ENCODE peak calls at places on chromosomes 7 and 10, in nine cellular contexts. G is transverse colon, L is stomach, I is endothelial cell of umbilical vein, S is HCT116, B is suprapubic skin, W is breast epithelium, K is H1, M is prostate gland. N is an unnamed sample.

GRCh38 chr7:298739-299138 is 8.8 kb downstream of the FOXL3 start:
- DNase-seq in G (no peak), L (no peak), I (no peak), S (no peak), B (no peak), W (no peak), K (no peak), M (no peak), N (no peak)

GRCh38 chr7:131346885-131347592 is 19.4 kb downstream of the MKLN1 start:
- DNase-seq in G (no peak), L (peak), I (no peak), S (no peak), B (no peak), W (no peak), K (no peak), M (peak), N (no peak)

GRCh38 chr7:27150568-27151340 is 1.6 kb downstream of the HOXA3 start:
- DNase-seq in G (peak), L (peak), I (peak), S (no peak), B (peak), W (peak), K (peak), M (peak), N (peak)

GRCh38 chr10:17232276-17232987 is 4.4 kb downstream of the VIM start:
- DNase-seq in G (no peak), L (no peak), I (peak), S (no peak), B (no peak), W (no peak), K (no peak), M (no peak), N (no peak)

GRCh38 chr7:102277901-102278300 is 8.8 kb upstream of the SH2B2 start:
- DNase-seq in G (no peak), L (no peak), I (no peak), S (no peak), B (no peak), W (no peak), K (no peak), M (no peak), N (no peak)

GRCh38 chr7:98996162-98996552 is 117.8 kb downstream of the TRRAP start:
- DNase-seq in G (no peak), L (no peak), I (no peak), S (no peak), B (peak), W (peak), K (no peak), M (no peak), N (no peak)

GRCh38 chr10:117496616-117497028 is 45.9 kb upstream of the EMX2 start:
- DNase-seq in G (peak), L (peak), I (peak), S (peak), B (peak), W (peak), K (peak), M (peak), N (peak)

GRCh38 chr7:151327022-151327421 is 14.6 kb upstream of the NUB1 start:
- DNase-seq in G (no peak), L (no peak), I (no peak), S (no peak), B (no peak), W (no peak), K (no peak), M (no peak), N (no peak)

GRCh38 chr7:36131026-36131425 is 22.0 kb upstream of the EEPD1 start:
- DNase-seq in G (no peak), L (no peak), I (no peak), S (no peak), B (no peak), W (no peak), K (no peak), M (no peak), N (no peak)

GRCh38 chr10:123669901-123670300 is 3.7 kb downstream of the GPR26 start:
- DNase-seq in G (no peak), L (no peak), I (no peak), S (no peak), B (no peak), W (no peak), K (no peak), M (no peak), N (no peak)

GRCh38 chr7:45188736-45189135 is 31.1 kb downstream of the RAMP3 start:
- DNase-seq in G (no peak), L (peak), I (no peak), S (no peak), B (no peak), W (no peak), K (no peak), M (no peak), N (no peak)

GRCh38 chr10:55374917-55375316 is 573.9 kb upstream of the PCDH15 start:
- DNase-seq in G (no peak), L (no peak), I (peak), S (no peak), B (no peak), W (no peak), K (no peak), M (no peak), N (no peak)

GRCh38 chr7:44884553-44885393 is 557 bp downstream of the PURB start:
- DNase-seq in G (peak), L (peak), I (peak), S (no peak), B (peak), W (peak), K (peak), M (peak), N (no peak)

GRCh38 chr7:110759069-110759468 is 331.9 kb upstream of the LRRN3 start:
- DNase-seq in G (no peak), L (no peak), I (no peak), S (no peak), B (no peak), W (no peak), K (no peak), M (peak), N (no peak)

GRCh38 chr10:58268946-58269831 is at the start of gene CISD1:
- DNase-seq in G (peak), L (peak), I (peak), S (peak), B (peak), W (peak), K (peak), M (peak), N (peak)

GRCh38 chr7:56086761-56087160 is 6.0 kb downstream of the PHKG1 start:
- DNase-seq in G (no peak), L (no peak), I (no peak), S (no peak), B (no peak), W (no peak), K (no peak), M (no peak), N (no peak)

GRCh38 chr10:34154371-34154770 is 660.7 kb downstream of the PARD3 start:
- DNase-seq in G (no peak), L (no peak), I (no peak), S (no peak), B (no peak), W (no peak), K (no peak), M (no peak), N (no peak)

GRCh38 chr7:66255533-66256100 is 50.5 kb downstream of the TPST1 start:
- DNase-seq in G (no peak), L (no peak), I (no peak), S (no peak), B (no peak), W (no peak), K (no peak), M (no peak), N (no peak)

GRCh38 chr7:143013897-143014296 is 13.0 kb downstream of the OR9A2 start:
- DNase-seq in G (no peak), L (no peak), I (peak), S (no peak), B (no peak), W (no peak), K (no peak), M (no peak), N (no peak)

GRCh38 chr7:77199008-77199966 is at the start of gene FGL2:
- DNase-seq in G (peak), L (peak), I (no peak), S (no peak), B (peak), W (peak), K (peak), M (peak), N (no peak)
- TF ChIP-seq POLR2A in G (peak), L (no peak), I (no peak), S (no peak), B (peak), W (no peak), K (no peak), M (peak), N (no peak)

DNA sequence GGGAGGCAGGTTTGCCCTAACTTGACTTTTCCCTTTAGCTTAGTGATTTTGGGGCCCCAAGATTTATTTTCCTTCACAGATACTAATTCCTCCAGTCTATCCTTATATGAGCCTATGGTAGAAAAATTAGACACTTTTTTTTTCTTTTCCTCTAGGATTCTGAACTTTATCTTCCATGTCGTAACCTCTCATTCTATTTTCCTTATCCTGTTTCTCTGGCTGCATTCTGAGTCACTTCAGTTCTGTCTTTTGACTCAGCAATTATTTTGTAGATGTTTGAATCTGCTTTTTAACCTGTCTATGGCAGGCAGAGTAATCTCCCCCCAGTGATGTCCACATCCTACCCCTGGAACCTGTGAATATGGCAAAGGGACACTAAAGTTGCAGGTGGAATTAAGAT is 7.1 kb upstream of the NOD1 start:
- DNase-seq in G (no peak), L (no peak), I (no peak), S (no peak), B (no peak), W (no peak), K (no peak), M (no peak), N (no peak)
- TF ChIP-seq POLR2AphosphoS5 in G (no peak), L (no peak), I (no peak), S (no peak), B (no peak), W (no peak), K (no peak), M (no peak), N (no peak)

GRCh38 chr10:97318772-97319651 is at the start of gene FRAT1:
- DNase-seq in G (peak), L (peak), I (peak), S (peak), B (peak), W (peak), K (peak), M (peak), N (peak)
- TF ChIP-seq POLR2A in G (peak), L (no peak), I (peak), S (peak), B (peak), W (peak), K (no peak), M (peak), N (no peak)

DNA sequence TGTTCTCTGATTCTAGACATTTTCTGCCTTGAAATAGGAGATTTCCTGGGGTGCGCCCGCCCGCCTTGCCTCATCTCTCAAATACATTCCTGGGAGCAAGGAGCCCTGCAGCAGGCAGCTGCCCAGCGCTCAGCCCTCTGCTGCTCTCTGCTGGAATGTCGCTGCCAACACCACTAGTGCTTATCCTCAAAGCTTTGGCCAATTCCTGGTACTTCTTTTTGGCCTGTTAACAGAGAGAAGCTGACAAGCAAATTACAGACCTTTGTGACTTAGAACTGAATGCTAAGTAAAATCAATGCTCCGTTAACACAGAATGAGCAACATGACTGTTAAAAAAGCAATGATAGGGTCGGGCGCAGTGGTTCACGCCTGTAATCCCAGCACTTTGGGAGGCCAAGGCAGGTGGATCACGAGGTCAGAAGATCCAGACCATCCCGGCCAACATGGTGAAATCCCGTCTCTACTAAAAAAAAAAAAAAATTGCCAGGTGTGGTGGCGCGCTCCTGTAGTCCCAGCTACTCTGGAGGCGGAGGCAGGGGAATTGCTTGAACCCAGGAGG is 41.9 kb upstream of the SYPL1 start:
- DNase-seq in G (peak), L (peak), I (peak), S (peak), B (peak), W (peak), K (peak), M (peak), N (peak)
- TF ChIP-seq POLR2AphosphoS5 in G (no peak), L (no peak), I (no peak), S (no peak), B (peak), W (no peak), K (no peak), M (peak), N (no peak)

DNA sequence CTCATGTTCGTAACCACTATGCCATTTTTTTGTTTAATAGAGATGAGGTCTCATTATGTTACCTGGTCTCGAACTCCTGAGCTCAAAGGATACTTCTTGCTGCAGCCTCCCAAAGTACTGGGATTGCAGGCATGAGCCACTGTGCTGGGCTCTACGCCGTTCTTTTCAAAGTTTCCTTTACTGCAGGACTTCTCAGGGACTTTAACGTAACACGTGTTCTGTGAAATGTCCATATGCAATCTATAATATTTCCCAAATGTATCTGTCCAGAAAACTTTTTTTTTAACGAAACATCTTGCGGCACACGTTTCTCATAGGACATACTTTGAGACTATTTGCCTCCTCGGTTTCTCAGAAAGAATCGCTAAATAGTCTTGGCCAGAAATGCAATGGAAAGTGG is 96.4 kb downstream of the ELMO1 start:
- DNase-seq in G (no peak), L (no peak), I (no peak), S (no peak), B (no peak), W (no peak), K (no peak), M (no peak), N (no peak)
- TF ChIP-seq POLR2A in G (no peak), L (no peak), I (no peak), S (no peak), B (no peak), W (no peak), K (no peak), M (no peak), N (no peak)

DNA sequence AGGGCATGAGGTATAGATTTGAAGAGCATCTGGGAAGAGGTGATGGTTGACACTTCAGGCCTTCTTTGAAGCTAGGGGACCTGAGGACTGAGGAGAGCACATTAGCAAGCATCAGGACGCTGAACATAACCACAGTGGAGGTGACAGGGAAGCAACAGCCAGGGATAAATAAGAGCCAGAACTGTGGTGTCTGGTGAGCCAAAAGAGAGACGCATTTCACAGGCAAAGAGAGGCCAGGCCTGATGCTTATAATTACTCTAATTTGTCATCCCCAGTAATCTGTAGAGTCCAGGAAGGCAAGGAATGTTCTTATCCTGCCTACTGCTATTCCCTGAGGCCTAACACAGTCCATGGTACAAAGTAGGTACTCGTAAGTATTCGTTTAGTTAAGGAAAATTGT is 10.4 kb upstream of the FAS start:
- DNase-seq in G (no peak), L (no peak), I (no peak), S (no peak), B (no peak), W (no peak), K (no peak), M (no peak), N (no peak)
- TF ChIP-seq POLR2AphosphoS5 in G (no peak), L (no peak), I (no peak), S (no peak), B (no peak), W (no peak), K (no peak), M (no peak), N (no peak)

GRCh38 chr7:3218561-3219225 is 82.4 kb upstream of the SDK1 start:
- DNase-seq in G (no peak), L (no peak), I (no peak), S (no peak), B (no peak), W (no peak), K (no peak), M (no peak), N (no peak)
- TF ChIP-seq POLR2A in G (no peak), L (no peak), I (no peak), S (no peak), B (no peak), W (no peak), K (no peak), M (no peak), N (no peak)

GRCh38 chr7:29557954-29558353 is 5.7 kb upstream of the PRR15 start:
- DNase-seq in G (no peak), L (no peak), I (no peak), S (no peak), B (no peak), W (no peak), K (no peak), M (no peak), N (no peak)
- TF ChIP-seq POLR2AphosphoS5 in G (no peak), L (no peak), I (no peak), S (no peak), B (no peak), W (no peak), K (no peak), M (no peak), N (no peak)

DNA sequence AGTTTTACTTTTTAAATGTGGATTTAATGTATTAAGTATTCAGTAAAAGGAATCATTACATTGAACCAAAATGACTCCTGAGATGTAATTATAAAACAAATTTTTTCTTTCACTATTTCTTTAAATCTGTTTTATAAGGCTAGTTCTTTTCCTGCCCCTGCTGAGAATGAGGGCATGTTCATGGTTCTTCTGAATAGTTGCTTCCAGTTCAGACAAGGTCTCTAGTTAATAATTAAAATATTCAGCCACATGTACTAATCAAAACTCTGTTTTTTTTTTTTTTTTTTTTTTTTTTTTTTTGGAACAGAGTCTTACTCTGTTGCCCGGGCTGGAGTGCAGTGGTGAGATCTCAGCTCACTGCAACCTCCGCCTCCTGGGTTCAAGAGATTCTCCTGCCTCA is 321.2 kb downstream of the DNAJB9 start:
- DNase-seq in G (no peak), L (no peak), I (no peak), S (no peak), B (no peak), W (no peak), K (no peak), M (no peak), N (no peak)
- TF ChIP-seq POLR2A in G (no peak), L (no peak), I (no peak), S (no peak), B (no peak), W (no peak), K (no peak), M (no peak), N (no peak)

GRCh38 chr10:8902926-8903325 is 848.4 kb downstream of the GATA3 start:
- DNase-seq in G (no peak), L (no peak), I (no peak), S (no peak), B (no peak), W (no peak), K (no peak), M (no peak), N (no peak)

GRCh38 chr10:8910314-8910713 is 855.8 kb downstream of the GATA3 start:
- DNase-seq in G (no peak), L (no peak), I (no peak), S (no peak), B (no peak), W (no peak), K (no peak), M (no peak), N (no peak)

GRCh38 chr10:8911032-8911431 is 856.5 kb downstream of the GATA3 start:
- DNase-seq in G (no peak), L (no peak), I (no peak), S (no peak), B (no peak), W (no peak), K (no peak), M (no peak), N (no peak)

GRCh38 chr10:8912108-8912507 is 857.6 kb downstream of the GATA3 start:
- DNase-seq in G (no peak), L (no peak), I (no peak), S (no peak), B (no peak), W (no peak), K (no peak), M (no peak), N (no peak)

DNA sequence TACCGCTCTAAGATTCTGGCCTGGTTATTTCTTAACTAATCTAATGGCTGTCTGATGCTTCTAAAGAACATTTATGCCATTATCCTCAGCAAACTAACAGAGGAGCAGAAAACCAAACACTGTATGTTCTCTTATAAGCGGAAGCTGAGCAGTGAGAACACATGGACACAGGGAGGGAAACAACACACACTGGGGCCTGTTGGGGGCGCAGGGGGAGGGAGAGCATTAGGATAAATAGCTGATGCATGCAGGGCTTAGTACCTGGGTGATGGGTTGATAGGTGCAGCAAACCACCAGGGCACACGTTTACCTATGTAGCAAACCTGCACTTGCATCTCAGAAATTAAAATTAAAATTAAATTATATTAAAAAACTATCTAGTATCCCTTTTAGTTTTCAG is 853.5 kb downstream of the GATA3 start:
- DNase-seq in G (no peak), L (no peak), I (no peak), S (no peak), B (no peak), W (no peak), K (no peak), M (no peak), N (no peak)
- TF ChIP-seq POLR2AphosphoS5 in G (no peak), L (no peak), I (no peak), S (no peak), B (no peak), W (no peak), K (no peak), M (no peak), N (no peak)